ENCODE peak calls at places on chromosomes 5 and 9, in eight cellular contexts. W is AG08396; G is GM12878; O is stimulated activated CD4-positive, alpha-beta T cell treated with anti-CD3 and anti-CD28 coated beads, Interleukin-4, amount 100 ng/mL, for 24 hours; C is RWPE1; U is GM10248; E is endothelial cell of umbilical vein; F is NB4. S is an unnamed sample.

GRCh38 chr5:16050414-16050813 is 129.2 kb downstream of the MARCHF11 start:
- DNase-seq in W (no peak), G (no peak), O (no peak), C (no peak), U (no peak), E (no peak), F (no peak), S (no peak)

GRCh38 chr5:95518417-95518816 is 36.4 kb downstream of the SKIC3 start:
- DNase-seq in W (no peak), G (no peak), O (no peak), C (no peak), U (no peak), E (no peak), F (no peak), S (no peak)

GRCh38 chr9:137247135-137247915 is 3.8 kb upstream of the STPG3 start:
- DNase-seq in W (no peak), G (no peak), O (no peak), C (no peak), U (no peak), E (no peak), F (no peak), S (no peak)

GRCh38 chr5:135190345-135191083 is 156.5 kb upstream of the PITX1 start:
- DNase-seq in W (no peak), G (no peak), O (no peak), C (no peak), U (no peak), E (no peak), F (no peak), S (peak)

GRCh38 chr9:129887210-129888084 is 52.2 kb downstream of the USP20 start:
- DNase-seq in W (peak), G (peak), O (peak), C (no peak), U (no peak), E (peak), F (peak), S (peak)

GRCh38 chr9:117491491-117491890 is 76.6 kb upstream of the ASTN2 start:
- DNase-seq in W (no peak), G (no peak), O (no peak), C (no peak), U (no peak), E (no peak), F (no peak), S (no peak)

GRCh38 chr9:122333169-122333808 is 37.5 kb upstream of the PTGS1 start:
- DNase-seq in W (no peak), G (no peak), O (no peak), C (no peak), U (no peak), E (no peak), F (no peak), S (no peak)

GRCh38 chr5:133340002-133340755 is 272.2 kb downstream of the FSTL4 start:
- DNase-seq in W (no peak), G (no peak), O (no peak), C (no peak), U (no peak), E (no peak), F (no peak), S (no peak)

GRCh38 chr9:75064307-75065025 is 23.5 kb downstream of the NMRK1 start:
- DNase-seq in W (peak), G (no peak), O (no peak), C (peak), U (no peak), E (no peak), F (no peak), S (no peak)

GRCh38 chr9:92455217-92455616 is 27.1 kb downstream of the ASPN start:
- DNase-seq in W (no peak), G (no peak), O (no peak), C (peak), U (no peak), E (no peak), F (peak), S (no peak)

GRCh38 chr9:16561121-16561520 is 309.3 kb downstream of the BNC2 start:
- DNase-seq in W (no peak), G (no peak), O (no peak), C (no peak), U (no peak), E (no peak), F (no peak), S (no peak)

GRCh38 chr9:105232207-105232606 is 12.2 kb upstream of the SLC44A1 start:
- DNase-seq in W (no peak), G (no peak), O (no peak), C (no peak), U (no peak), E (no peak), F (no peak), S (no peak)